ENCODE peak calls at places on chromosomes 6 and 20, in seven cellular contexts. V is GM03348, O is ACHN, G is GM04503, F is DMS79 treated with DMSO at 0.1 percent for 48 hours, S is lower leg skin, T is A172. A is an unnamed sample.

GRCh38 chr6:17475845-17476244 is 82.5 kb downstream of the CAP2 start:
- DNase-seq in V (no peak), O (no peak), G (no peak), F (no peak), S (no peak), T (no peak), A (no peak)

GRCh38 chr6:259901-260508 is 32.3 kb upstream of the DUSP22 start:
- DNase-seq in V (no peak), O (no peak), G (no peak), F (no peak), S (no peak), T (no peak), A (no peak)

GRCh38 chr20:1299522-1299921 is 29.4 kb downstream of the SDCBP2 start:
- DNase-seq in V (no peak), O (peak), G (no peak), F (no peak), S (no peak), T (no peak), A (no peak)

GRCh38 chr6:1635305-1636010 is 25.7 kb downstream of the FOXC1 start:
- DNase-seq in V (no peak), O (no peak), G (no peak), F (no peak), S (no peak), T (no peak), A (no peak)

GRCh38 chr20:52446421-52447231 is 255.0 kb upstream of the ZFP64 start:
- DNase-seq in V (no peak), O (no peak), G (no peak), F (no peak), S (no peak), T (peak), A (no peak)

GRCh38 chr6:156852858-156853216 is 75.7 kb downstream of the ARID1B start:
- DNase-seq in V (no peak), O (no peak), G (no peak), F (no peak), S (no peak), T (no peak), A (no peak)

GRCh38 chr6:112439010-112439409 is 91.9 kb downstream of the RFPL4B start:
- DNase-seq in V (no peak), O (no peak), G (no peak), F (no peak), S (no peak), T (no peak), A (no peak)

GRCh38 chr6:27281105-27281539 is 31.0 kb downstream of the POM121L2 start:
- DNase-seq in V (no peak), O (peak), G (no peak), F (no peak), S (no peak), T (peak), A (no peak)

GRCh38 chr6:116396451-116396850 is 25.7 kb downstream of the DSE start:
- DNase-seq in V (no peak), O (no peak), G (no peak), F (no peak), S (no peak), T (no peak), A (no peak)

GRCh38 chr6:144581807-144582537 is 296.8 kb downstream of the UTRN start:
- DNase-seq in V (peak), O (peak), G (no peak), F (no peak), S (no peak), T (peak), A (no peak)

GRCh38 chr6:10720229-10720959 is 2.5 kb upstream of the TMEM14C start:
- DNase-seq in V (peak), O (peak), G (no peak), F (peak), S (no peak), T (no peak), A (no peak)

GRCh38 chr6:152298055-152298647 is 339.0 kb downstream of the SYNE1 start:
- DNase-seq in V (no peak), O (no peak), G (no peak), F (no peak), S (no peak), T (no peak), A (no peak)

GRCh38 chr20:14712302-14712739 is 374.9 kb upstream of the FLRT3 start:
- DNase-seq in V (no peak), O (peak), G (no peak), F (no peak), S (peak), T (peak), A (no peak)

GRCh38 chr6:121971886-121972285 is 427.6 kb upstream of the HSF2 start:
- DNase-seq in V (peak), O (no peak), G (peak), F (no peak), S (no peak), T (peak), A (no peak)

GRCh38 chr20:16035576-16035975 is 537.7 kb downstream of the KIF16B start:
- DNase-seq in V (no peak), O (no peak), G (no peak), F (no peak), S (no peak), T (no peak), A (no peak)

GRCh38 chr20:32600681-32601237 is 15.6 kb upstream of the NOL4L start:
- DNase-seq in V (peak), O (no peak), G (no peak), F (no peak), S (no peak), T (no peak), A (no peak)

GRCh38 chr20:37584238-37584807 is 56.6 kb upstream of the BLCAP start:
- DNase-seq in V (no peak), O (no peak), G (no peak), F (no peak), S (no peak), T (no peak), A (no peak)

GRCh38 chr6:3471286-3471685 is 14.4 kb upstream of the SLC22A23 start:
- DNase-seq in V (no peak), O (no peak), G (no peak), F (no peak), S (no peak), T (no peak), A (no peak)

GRCh38 chr6:98047881-98048280 is 764.9 kb upstream of the MMS22L start:
- DNase-seq in V (no peak), O (no peak), G (no peak), F (no peak), S (no peak), T (no peak), A (no peak)

GRCh38 chr20:49320460-49320859 is 42.6 kb upstream of the ZNFX1 start:
- DNase-seq in V (peak), O (peak), G (no peak), F (no peak), S (no peak), T (peak), A (no peak)

GRCh38 chr6:11320914-11321549 is 88.6 kb upstream of the NEDD9 start:
- DNase-seq in V (no peak), O (no peak), G (no peak), F (no peak), S (no peak), T (no peak), A (no peak)

GRCh38 chr6:111301914-111302313 is 181.1 kb downstream of the REV3L start:
- DNase-seq in V (no peak), O (no peak), G (no peak), F (no peak), S (no peak), T (no peak), A (no peak)

GRCh38 chr6:1390071-1390804 is 862 bp downstream of the FOXF2 start:
- DNase-seq in V (peak), O (peak), G (no peak), F (no peak), S (no peak), T (no peak), A (no peak)

GRCh38 chr20:58021481-58021880 is 207.0 kb downstream of the ANKRD60 start:
- DNase-seq in V (peak), O (no peak), G (no peak), F (no peak), S (peak), T (peak), A (peak)

GRCh38 chr6:127768745-127769144 is 132.1 kb downstream of the THEMIS start:
- DNase-seq in V (no peak), O (no peak), G (no peak), F (no peak), S (no peak), T (no peak), A (no peak)

GRCh38 chr20:38127011-38127621 is 38.0 kb downstream of the TGM2 start:
- DNase-seq in V (peak), O (peak), G (peak), F (no peak), S (peak), T (peak), A (peak)

GRCh38 chr6:157150076-157150475 is 173.2 kb downstream of the TMEM242 start:
- DNase-seq in V (no peak), O (no peak), G (no peak), F (no peak), S (no peak), T (no peak), A (no peak)

GRCh38 chr6:24330137-24330732 is 27.6 kb downstream of the DCDC2 start:
- DNase-seq in V (no peak), O (peak), G (no peak), F (no peak), S (no peak), T (no peak), A (no peak)

GRCh38 chr6:79048611-79049010 is 29.4 kb downstream of the PHIP start:
- DNase-seq in V (peak), O (peak), G (no peak), F (no peak), S (no peak), T (peak), A (no peak)

GRCh38 chr20:33796263-33796906 is 14.8 kb upstream of the CHMP4B start:
- DNase-seq in V (no peak), O (no peak), G (no peak), F (peak), S (no peak), T (no peak), A (no peak)

GRCh38 chr6:39017481-39017880 is 31.1 kb upstream of the GLP1R start:
- DNase-seq in V (no peak), O (no peak), G (no peak), F (no peak), S (no peak), T (no peak), A (no peak)